ENCODE peak calls at places on chromosomes 7 and 10, in eight cellular contexts. D is MCF 10A, U is OCI-LY7, B is GM12865, F is heart right ventricle, E is AG04450, G is foreskin keratinocyte, L is GM23338. T is an unnamed sample.

GRCh38 chr10:21087476-21087875 is 190.4 kb upstream of the NEBL start:
- DNase-seq in D (no peak), U (no peak), B (no peak), F (no peak), E (no peak), G (no peak), L (no peak), T (no peak)

GRCh38 chr7:94348142-94348541 is 46.6 kb upstream of the COL1A2 start:
- DNase-seq in D (peak; percentile 9), U (no peak), B (no peak), F (no peak), E (peak; percentile 85), G (no peak), L (no peak), T (no peak)

GRCh38 chr7:102450242-102450641 is 14.4 kb downstream of the ALKBH4 start:
- DNase-seq in D (peak; percentile 22), U (peak; percentile 74), B (peak; percentile 69), F (no peak), E (no peak), G (no peak), L (no peak), T (peak; percentile 64)

GRCh38 chr10:79249156-79250121 is 97.8 kb upstream of the PPIF start:
- DNase-seq in D (no peak), U (peak; percentile 82), B (peak; percentile 90), F (peak; percentile 14), E (no peak), G (no peak), L (no peak), T (peak; percentile 79)

GRCh38 chr10:23253780-23254179 is 61.7 kb downstream of the PTF1A start:
- DNase-seq in D (no peak), U (no peak), B (no peak), F (no peak), E (no peak), G (no peak), L (no peak), T (no peak)

GRCh38 chr10:130018730-130019185 is 54.7 kb upstream of the EBF3 start:
- DNase-seq in D (no peak), U (no peak), B (no peak), F (no peak), E (no peak), G (no peak), L (no peak), T (no peak)

GRCh38 chr10:121087688-121088087 is 236.5 kb downstream of the WDR11 start:
- DNase-seq in D (no peak), U (no peak), B (no peak), F (no peak), E (no peak), G (no peak), L (no peak), T (no peak)

GRCh38 chr7:139936760-139937310 is 107.8 kb downstream of the TBXAS1 start:
- DNase-seq in D (peak; percentile 58), U (no peak), B (no peak), F (no peak), E (peak; percentile 62), G (peak; percentile 19), L (no peak), T (no peak)

GRCh38 chr10:120477723-120478270 is 20.8 kb downstream of the PLPP4 start:
- DNase-seq in D (no peak), U (no peak), B (no peak), F (no peak), E (no peak), G (no peak), L (no peak), T (no peak)

GRCh38 chr7:20744913-20745587 is 41.6 kb downstream of the SP8 start:
- DNase-seq in D (peak; percentile 45), U (no peak), B (no peak), F (no peak), E (no peak), G (peak; percentile 67), L (peak; percentile 10), T (no peak)

GRCh38 chr10:62171791-62172190 is 96.9 kb downstream of the RTKN2 start:
- DNase-seq in D (no peak), U (no peak), B (no peak), F (no peak), E (no peak), G (no peak), L (no peak), T (no peak)

GRCh38 chr7:92973293-92973731 is 136.9 kb upstream of the CDK6 start:
- DNase-seq in D (no peak), U (no peak), B (no peak), F (no peak), E (no peak), G (peak; percentile 64), L (no peak), T (no peak)

GRCh38 chr10:90480466-90480865 is 377.4 kb downstream of the HTR7 start:
- DNase-seq in D (no peak), U (no peak), B (no peak), F (no peak), E (no peak), G (peak; percentile 58), L (no peak), T (no peak)

GRCh38 chr10:58932821-58933314 is 243.6 kb upstream of the PHYHIPL start:
- DNase-seq in D (no peak), U (no peak), B (no peak), F (no peak), E (no peak), G (no peak), L (no peak), T (no peak)

GRCh38 chr7:12389089-12389700 is 14.5 kb downstream of the VWDE start:
- DNase-seq in D (peak; percentile 72), U (peak; percentile 55), B (peak; percentile 69), F (no peak), E (peak; percentile 36), G (peak; percentile 42), L (peak; percentile 94), T (peak; percentile 34)

GRCh38 chr7:134710854-134711624 is 64.4 kb downstream of the BPGM start:
- DNase-seq in D (no peak), U (no peak), B (no peak), F (no peak), E (no peak), G (peak; percentile 82), L (no peak), T (no peak)

GRCh38 chr7:101582971-101583370 is 46.1 kb downstream of the MYL10 start:
- DNase-seq in D (no peak), U (no peak), B (no peak), F (no peak), E (no peak), G (no peak), L (no peak), T (no peak)

GRCh38 chr7:106165328-106165727 is 53.2 kb upstream of the SYPL1 start:
- DNase-seq in D (peak; percentile 17), U (no peak), B (no peak), F (no peak), E (no peak), G (peak; percentile 35), L (no peak), T (no peak)

GRCh38 chr10:101031796-101032636 is 982 bp downstream of the SFXN3 start:
- DNase-seq in D (no peak), U (no peak), B (peak; percentile 45), F (peak; percentile 86), E (no peak), G (no peak), L (peak; percentile 84), T (no peak)

GRCh38 chr10:96415896-96416554 is 57.2 kb upstream of the OPALIN start:
- DNase-seq in D (no peak), U (no peak), B (no peak), F (no peak), E (no peak), G (no peak), L (no peak), T (no peak)

DNA sequence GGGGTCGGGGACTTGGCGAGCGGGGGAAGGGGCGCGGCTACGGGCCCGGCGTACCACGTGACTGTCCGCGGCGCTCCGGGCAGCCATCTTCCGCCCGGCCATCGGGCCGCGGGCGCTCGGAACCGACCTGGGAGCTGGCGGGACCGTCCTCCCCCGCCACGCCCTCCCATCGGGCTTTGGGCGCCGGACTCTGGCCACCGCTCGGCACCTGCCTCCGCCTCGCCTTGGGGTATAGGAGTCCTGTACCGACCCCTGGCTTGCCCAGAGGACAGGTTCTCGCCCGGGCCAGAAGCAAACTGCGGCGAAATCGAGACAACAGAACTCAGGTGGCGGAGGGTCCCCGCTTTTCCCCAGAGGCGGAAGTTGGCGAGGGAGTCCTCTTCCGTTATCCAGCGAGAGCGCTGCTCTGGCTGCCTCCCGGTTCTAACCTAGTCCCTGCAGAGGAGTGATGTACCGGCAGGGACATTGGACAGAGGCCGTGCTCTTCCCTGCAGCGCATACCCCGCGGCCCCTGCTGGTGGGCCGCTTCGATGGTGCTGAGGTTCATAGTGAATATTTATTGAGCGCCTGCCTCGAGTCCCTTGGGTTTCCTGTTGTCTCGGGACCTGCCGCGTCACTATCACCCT is 1.2 kb upstream of the SGMS1 start:
- DNase-seq in D (peak; percentile 65), U (peak; percentile 88), B (peak; percentile 85), F (peak; percentile 61), E (no peak), G (peak; percentile 67), L (peak; percentile 84), T (peak; percentile 89)
- TF ChIP-seq CTCF in D (peak; percentile 55), U (peak; percentile 72), B (peak; percentile 54), F (peak; percentile 63), E (peak; percentile 79), G (peak; percentile 63), L (peak; percentile 17), T (peak; percentile 52)

GRCh38 chr7:87506243-87507180 is 31.0 kb upstream of the ABCB4 start:
- DNase-seq in D (peak; percentile 27), U (no peak), B (peak; percentile 40), F (no peak), E (peak; percentile 15), G (peak; percentile 7), L (no peak), T (no peak)
- TF ChIP-seq CTCF in D (peak; percentile 60), U (peak; percentile 67), B (peak; percentile 29), F (peak; percentile 54), E (peak; percentile 54), G (peak; percentile 70), L (peak; percentile 65), T (peak; percentile 51)

GRCh38 chr10:19811517-19811916 is 4.7 kb upstream of the PLXDC2 start:
- DNase-seq in D (peak; percentile 53), U (no peak), B (no peak), F (no peak), E (no peak), G (peak; percentile 26), L (peak; percentile 61), T (no peak)
- TF ChIP-seq CTCF in D (peak; percentile 33), U (no peak), B (peak; percentile 12), F (peak; percentile 33), E (peak; percentile 70), G (peak; percentile 64), L (peak; percentile 62), T (no peak)

GRCh38 chr10:69860290-69860689 is 58.6 kb downstream of the COL13A1 start:
- DNase-seq in D (no peak), U (no peak), B (no peak), F (no peak), E (no peak), G (no peak), L (no peak), T (no peak)

GRCh38 chr10:69863580-69863979 is 61.9 kb downstream of the COL13A1 start:
- DNase-seq in D (peak; percentile 68), U (no peak), B (no peak), F (no peak), E (no peak), G (peak; percentile 60), L (no peak), T (no peak)

GRCh38 chr10:69864321-69864720 is 62.6 kb downstream of the COL13A1 start:
- DNase-seq in D (peak; percentile 82), U (no peak), B (no peak), F (no peak), E (peak; percentile 47), G (peak; percentile 91), L (no peak), T (no peak)

GRCh38 chr10:69862882-69863530 is 61.3 kb downstream of the COL13A1 start:
- DNase-seq in D (no peak), U (no peak), B (no peak), F (no peak), E (no peak), G (no peak), L (no peak), T (no peak)

GRCh38 chr10:69861251-69862240 is 59.8 kb downstream of the COL13A1 start:
- DNase-seq in D (peak; percentile 94), U (peak; percentile 25), B (peak; percentile 14), F (no peak), E (no peak), G (peak; percentile 91), L (peak; percentile 64), T (no peak)
- TF ChIP-seq CTCF in D (peak; percentile 14), U (peak; percentile 52), B (peak; percentile 4), F (no peak), E (peak; percentile 34), G (peak; percentile 76), L (peak; percentile 43), T (no peak)